ENCODE peak calls at places on chromosomes 2 and 18, in ten cellular contexts. A, F, J, P, V, D, B, W, U and G are unnamed samples. For H3K4me1, the result is how much of the 10 kb centered on the place peaks cover.

GRCh38 chr2:232315049-232315922 is 63.3 kb upstream of the ALPP start:
- DNase-seq in A (peak), F (peak), J (no peak), P (no peak), V (no peak), D (no peak), B (no peak), W (peak), U (peak), G (peak)

GRCh38 chr18:57627488-57627887 is 5.9 kb upstream of the NARS1 start:
- DNase-seq in A (no peak), F (peak), J (no peak), P (no peak), V (no peak), D (no peak), B (no peak), W (no peak), U (no peak), G (no peak)

GRCh38 chr2:170974304-170974993 is 45.4 kb downstream of the GORASP2 start:
- DNase-seq in A (peak), F (no peak), J (no peak), P (no peak), V (no peak), D (no peak), B (no peak), W (peak), U (no peak), G (peak)

GRCh38 chr2:77081597-77081996 is 440.6 kb downstream of the LRRTM4 start:
- DNase-seq in A (no peak), F (no peak), J (no peak), P (no peak), V (no peak), D (no peak), B (no peak), W (no peak), U (no peak), G (no peak)

GRCh38 chr2:109466674-109467575 is 146.8 kb downstream of the SEPTIN10 start:
- DNase-seq in A (no peak), F (peak), J (peak), P (no peak), V (no peak), D (no peak), B (no peak), W (no peak), U (peak), G (peak)

GRCh38 chr18:69596345-69596744 is 195.7 kb downstream of the DOK6 start:
- DNase-seq in A (no peak), F (no peak), J (no peak), P (no peak), V (no peak), D (no peak), B (no peak), W (no peak), U (no peak), G (no peak)

GRCh38 chr18:67618061-67618460 is 101.5 kb upstream of the DSEL start:
- DNase-seq in A (no peak), F (no peak), J (no peak), P (no peak), V (no peak), D (no peak), B (no peak), W (no peak), U (no peak), G (no peak)

GRCh38 chr2:72819501-72819900 is 6.3 kb downstream of the EXOC6B start:
- DNase-seq in A (no peak), F (no peak), J (no peak), P (no peak), V (no peak), D (no peak), B (no peak), W (no peak), U (no peak), G (no peak)

GRCh38 chr2:112301171-112301584 is 25.8 kb downstream of the ZC3H6 start:
- DNase-seq in A (no peak), F (peak), J (no peak), P (no peak), V (no peak), D (no peak), B (no peak), W (no peak), U (no peak), G (no peak)

GRCh38 chr2:16638941-16639340 is 26.7 kb downstream of the CYRIA start:
- DNase-seq in A (no peak), F (no peak), J (no peak), P (no peak), V (no peak), D (no peak), B (no peak), W (no peak), U (no peak), G (no peak)

GRCh38 chr2:210440206-210440605 is 36.4 kb downstream of the LANCL1 start:
- DNase-seq in A (no peak), F (no peak), J (no peak), P (no peak), V (no peak), D (no peak), B (no peak), W (no peak), U (no peak), G (no peak)

GRCh38 chr2:25690058-25690457 is 16.7 kb upstream of the DTNB start:
- DNase-seq in A (peak), F (no peak), J (no peak), P (no peak), V (no peak), D (no peak), B (no peak), W (no peak), U (no peak), G (no peak)

GRCh38 chr2:224111576-224111975 is 72.5 kb upstream of the SERPINE2 start:
- DNase-seq in A (no peak), F (no peak), J (no peak), P (peak), V (no peak), D (no peak), B (no peak), W (no peak), U (no peak), G (no peak)

GRCh38 chr2:188765522-188765921 is 208.7 kb upstream of the COL3A1 start:
- DNase-seq in A (no peak), F (peak), J (no peak), P (peak), V (no peak), D (peak), B (no peak), W (peak), U (no peak), G (no peak)

GRCh38 chr2:240947176-240947575 is 41.0 kb downstream of the CROCC2 start:
- DNase-seq in A (peak), F (no peak), J (no peak), P (no peak), V (no peak), D (no peak), B (no peak), W (no peak), U (peak), G (peak)

GRCh38 chr2:149039213-149039724 is 770 bp downstream of the LYPD6B start:
- DNase-seq in A (no peak), F (no peak), J (no peak), P (no peak), V (no peak), D (no peak), B (no peak), W (no peak), U (no peak), G (no peak)

GRCh38 chr18:22169889-22170420 is 566 bp downstream of the GATA6 start:
- DNase-seq in A (no peak), F (peak), J (no peak), P (no peak), V (peak), D (no peak), B (no peak), W (peak), U (no peak), G (no peak)

GRCh38 chr2:203869610-203870042 is 2.1 kb downstream of the CTLA4 start:
- DNase-seq in A (no peak), F (no peak), J (no peak), P (no peak), V (no peak), D (no peak), B (no peak), W (no peak), U (no peak), G (no peak)

GRCh38 chr2:3780477-3781402 is 77.4 kb downstream of the DCDC2C start:
- DNase-seq in A (peak), F (peak), J (peak), P (peak), V (peak), D (peak), B (no peak), W (peak), U (no peak), G (peak)

GRCh38 chr18:48924621-48925601 is 25.9 kb downstream of the SMAD7 start:
- DNase-seq in A (no peak), F (peak), J (no peak), P (no peak), V (no peak), D (peak), B (no peak), W (no peak), U (no peak), G (no peak)

GRCh38 chr2:24972315-24972958 is 682 bp upstream of the DNAJC27 start:
- DNase-seq in A (no peak), F (peak), J (no peak), P (peak), V (peak), D (peak), B (no peak), W (peak), U (peak), G (peak)

GRCh38 chr2:151577116-151577515 is 157.2 kb downstream of the NEB start:
- DNase-seq in A (no peak), F (no peak), J (no peak), P (no peak), V (no peak), D (no peak), B (no peak), W (no peak), U (no peak), G (no peak)

GRCh38 chr2:231909631-231910030 is 16.6 kb downstream of the NPPC start:
- DNase-seq in A (no peak), F (no peak), J (no peak), P (no peak), V (no peak), D (no peak), B (no peak), W (no peak), U (no peak), G (no peak)

GRCh38 chr2:234341332-234341985 is 155.4 kb downstream of the ARL4C start:
- DNase-seq in A (no peak), F (no peak), J (no peak), P (no peak), V (no peak), D (no peak), B (no peak), W (peak), U (no peak), G (no peak)

GRCh38 chr18:13175754-13176210 is 42.8 kb upstream of the LDLRAD4 start:
- DNase-seq in A (no peak), F (peak), J (no peak), P (no peak), V (no peak), D (no peak), B (no peak), W (no peak), U (no peak), G (no peak)

GRCh38 chr2:234679766-234680687 is 183.1 kb upstream of the ARL4C start:
- DNase-seq in A (peak), F (peak), J (peak), P (peak), V (no peak), D (no peak), B (no peak), W (no peak), U (peak), G (peak)

GRCh38 chr2:18803141-18803540 is 213.8 kb upstream of the NT5C1B start:
- DNase-seq in A (no peak), F (no peak), J (no peak), P (no peak), V (no peak), D (no peak), B (no peak), W (no peak), U (no peak), G (no peak)

GRCh38 chr2:201928363-201928762 is 105.3 kb upstream of the FZD7 start:
- DNase-seq in A (no peak), F (no peak), J (no peak), P (no peak), V (no peak), D (no peak), B (no peak), W (no peak), U (no peak), G (no peak)

GRCh38 chr2:218959141-218959731 is at the start of gene CDK5R2:
- DNase-seq in A (peak), F (peak), J (peak), P (peak), V (peak), D (peak), B (peak), W (peak), U (peak), G (peak)

GRCh38 chr2:64955467-64955866 is 33.7 kb upstream of the SLC1A4 start:
- DNase-seq in A (no peak), F (no peak), J (no peak), P (no peak), V (no peak), D (no peak), B (no peak), W (no peak), U (no peak), G (no peak)

GRCh38 chr2:48339451-48339850 is 190.5 kb upstream of the STON1 start:
- DNase-seq in A (no peak), F (no peak), J (no peak), P (no peak), V (no peak), D (no peak), B (no peak), W (no peak), U (no peak), G (no peak)

GRCh38 chr2:59585657-59586056 is 967.8 kb downstream of the BCL11A start:
- DNase-seq in A (no peak), F (no peak), J (no peak), P (no peak), V (peak), D (no peak), B (no peak), W (no peak), U (no peak), G (peak)

GRCh38 chr2:241937297-241937696 is 67.8 kb downstream of the RTP5 start:
- DNase-seq in A (peak), F (no peak), J (no peak), P (no peak), V (no peak), D (no peak), B (no peak), W (no peak), U (no peak), G (no peak)

GRCh38 chr2:149773006-149773405 is 185.4 kb upstream of the MMADHC start:
- DNase-seq in A (no peak), F (peak), J (no peak), P (no peak), V (no peak), D (no peak), B (no peak), W (no peak), U (no peak), G (no peak)

GRCh38 chr2:97732436-97733340 is 19.3 kb downstream of the ZAP70 start:
- DNase-seq in A (no peak), F (no peak), J (no peak), P (no peak), V (no peak), D (no peak), B (no peak), W (no peak), U (no peak), G (no peak)

GRCh38 chr2:16218161-16218560 is 277.8 kb downstream of the MYCN start:
- DNase-seq in A (no peak), F (no peak), J (no peak), P (no peak), V (no peak), D (no peak), B (no peak), W (no peak), U (no peak), G (no peak)

GRCh38 chr2:17289669-17290068 is 228.6 kb downstream of the RAD51AP2 start:
- DNase-seq in A (no peak), F (no peak), J (no peak), P (no peak), V (no peak), D (no peak), B (no peak), W (no peak), U (no peak), G (no peak)

DNA sequence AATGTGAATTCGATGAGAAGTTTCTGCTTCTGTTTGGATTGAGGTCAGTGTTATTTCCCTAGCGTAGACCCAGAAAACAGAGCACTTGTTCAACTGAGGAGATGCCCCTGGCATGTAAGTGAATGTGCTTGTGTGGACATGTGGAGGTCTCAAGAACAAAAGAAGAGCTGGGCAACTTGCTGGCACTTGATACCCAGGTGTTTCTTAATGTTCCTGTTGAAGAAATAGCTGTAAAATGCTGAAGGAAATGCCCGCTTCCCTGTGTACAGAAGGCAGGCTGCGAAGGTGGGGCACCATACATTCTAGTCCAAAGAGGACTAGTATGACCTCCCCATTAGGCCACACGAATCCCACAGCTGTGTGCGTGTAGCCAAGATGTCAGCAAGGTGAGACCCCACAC is 9.8 kb upstream of the LBH start:
- DNase-seq in A (no peak), F (no peak), J (no peak), P (no peak), V (no peak), D (no peak), B (no peak), W (no peak), U (peak), G (no peak)
- H3K4me1 ChIP-seq in A (half or more), F (under half), J (under half), P (under half), V (under half), D (under half), B (under half), W (under half), U (under half), G (under half)

DNA sequence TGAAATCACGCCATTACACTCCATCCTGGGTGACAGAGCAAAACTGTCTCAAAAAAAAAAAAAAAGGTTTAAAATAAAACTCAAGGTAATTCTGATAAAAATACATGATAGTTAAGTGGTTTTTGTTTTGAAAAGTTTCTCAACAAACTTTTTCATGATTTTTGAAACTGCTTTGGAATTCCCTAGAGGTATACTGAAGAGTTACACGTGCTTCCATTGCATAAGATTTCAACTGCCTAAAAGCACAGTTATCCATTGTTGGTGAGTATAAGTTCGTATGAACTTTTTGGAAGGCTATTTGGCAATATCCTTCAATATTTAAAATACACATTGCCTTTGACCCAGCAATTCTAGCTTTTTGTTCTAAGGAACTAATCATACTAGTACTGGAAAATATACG is 74.9 kb downstream of the USP34 start:
- DNase-seq in A (no peak), F (no peak), J (no peak), P (no peak), V (no peak), D (no peak), B (no peak), W (peak), U (no peak), G (no peak)
- TF ChIP-seq CTCF in A (no peak), F (no peak), J (no peak), P (no peak), V (peak), D (no peak), B (no peak), W (peak), U (no peak), G (peak)

GRCh38 chr2:85577386-85578242 is at the start of gene VAMP8:
- DNase-seq in A (peak), F (peak), J (no peak), P (peak), V (no peak), D (peak), B (peak), W (peak), U (no peak), G (peak)
- TF ChIP-seq POLR2AphosphoS5 in A (peak), F (no peak), J (peak), P (peak), V (no peak), D (peak), B (no peak), W (peak), U (no peak), G (peak)

GRCh38 chr18:59718108-59719057 is 21.2 kb upstream of the CCBE1 start:
- DNase-seq in A (no peak), F (peak), J (no peak), P (no peak), V (peak), D (no peak), B (no peak), W (no peak), U (no peak), G (no peak)

GRCh38 chr18:59715966-59716369 is 18.7 kb upstream of the CCBE1 start:
- DNase-seq in A (no peak), F (peak), J (peak), P (peak), V (no peak), D (no peak), B (no peak), W (no peak), U (no peak), G (no peak)

GRCh38 chr18:59712311-59712710 is 15.1 kb upstream of the CCBE1 start:
- DNase-seq in A (no peak), F (no peak), J (no peak), P (no peak), V (no peak), D (no peak), B (no peak), W (no peak), U (no peak), G (no peak)

GRCh38 chr18:59717291-59717690 is 20.1 kb upstream of the CCBE1 start:
- DNase-seq in A (no peak), F (no peak), J (no peak), P (no peak), V (no peak), D (no peak), B (no peak), W (no peak), U (no peak), G (no peak)

DNA sequence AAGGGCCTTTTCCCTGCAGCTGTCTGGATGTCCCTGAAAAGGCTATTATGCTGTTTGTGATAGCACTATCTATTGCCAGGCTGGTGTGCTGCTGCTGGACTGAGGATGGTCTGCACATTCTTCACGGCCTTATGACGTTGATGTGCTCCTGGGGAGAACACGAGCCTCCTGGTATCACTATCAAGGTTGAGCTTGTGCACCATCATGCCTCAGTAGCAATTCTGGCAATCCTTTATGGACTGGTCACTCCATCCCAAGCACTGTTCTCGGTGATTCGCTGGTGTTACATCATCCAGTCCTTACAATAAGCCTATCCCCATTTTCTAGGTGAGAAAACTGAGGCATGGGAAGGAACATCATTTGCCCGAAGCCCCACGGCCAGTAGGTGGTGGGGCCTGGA is 18.2 kb upstream of the CCBE1 start:
- DNase-seq in A (no peak), F (no peak), J (no peak), P (no peak), V (no peak), D (no peak), B (no peak), W (no peak), U (no peak), G (no peak)
- H3K4me1 ChIP-seq in A (under half), F (under half), J (under half), P (under half), V (under half), D (under half), B (under half), W (under half), U (under half), G (under half)